ENCODE peak calls at places on chromosomes 6 and 20, in seven cellular contexts. M, R, X, U, G, T and S are unnamed samples.
A peak's percentile ranks its signal among the peaks of the same experiment; 100 is the strongest.

GRCh38 chr6:95227301-95227700 is 350.0 kb upstream of the MANEA start:
- DNase-seq in T (no peak), X (no peak), R (no peak), G (no peak), U (no peak), M (no peak), S (no peak)

GRCh38 chr6:108904731-108905130 is 56.5 kb downstream of the ARMC2 start:
- DNase-seq in X (no peak), G (no peak), T (no peak), U (no peak), M (no peak), R (no peak), S (no peak)

GRCh38 chr20:49286689-49287551 is 9.1 kb upstream of the ZNFX1 start:
- DNase-seq in R (no peak), T (no peak), M (no peak), U (no peak), X (peak; percentile 64), G (no peak), S (no peak)

GRCh38 chr6:113137411-113137810 is 719.7 kb upstream of the MARCKS start:
- DNase-seq in T (no peak), X (no peak), U (peak; percentile 8), G (no peak), M (no peak), R (no peak), S (no peak)

GRCh38 chr6:53369876-53370515 is 21.2 kb upstream of the ELOVL5 start:
- DNase-seq in U (no peak), M (no peak), T (no peak), X (no peak), R (no peak), G (no peak), S (no peak)

GRCh38 chr20:373171-373890 is 7.2 kb upstream of the TRIB3 start:
- DNase-seq in X (peak; percentile 46), G (no peak), U (peak; percentile 90), R (no peak), T (no peak), M (no peak), S (no peak)

GRCh38 chr20:18103497-18103896 is 34.2 kb upstream of the KAT14 start:
- DNase-seq in X (no peak), R (no peak), G (no peak), U (no peak), M (no peak), T (no peak), S (no peak)

GRCh38 chr20:41499961-41500725 is 118.0 kb downstream of the CHD6 start:
- DNase-seq in T (no peak), G (no peak), U (no peak), R (no peak), M (no peak), X (peak; percentile 22), S (no peak)

GRCh38 chr6:92810913-92811312 is 608.4 kb downstream of the EPHA7 start:
- DNase-seq in T (no peak), U (peak; percentile 62), X (no peak), M (no peak), G (peak; percentile 41), R (no peak), S (no peak)

GRCh38 chr6:139373154-139373927 is 1.1 kb downstream of the CITED2 start:
- DNase-seq in X (peak; percentile 68), T (no peak), R (peak; percentile 32), M (peak; percentile 78), G (peak; percentile 76), U (peak; percentile 57), S (peak; percentile 22)

GRCh38 chr20:59144179-59144830 is 19.3 kb upstream of the ZNF831 start:
- DNase-seq in G (no peak), R (no peak), X (no peak), U (no peak), M (no peak), T (no peak), S (no peak)

GRCh38 chr6:130937942-130938604 is 110.9 kb downstream of the SMLR1 start:
- DNase-seq in X (peak; percentile 81), R (no peak), G (no peak), U (no peak), T (no peak), M (no peak), S (no peak)

GRCh38 chr6:148450866-148451265 is 108.2 kb downstream of the SASH1 start:
- DNase-seq in M (no peak), U (no peak), X (no peak), T (no peak), R (no peak), G (no peak), S (no peak)

GRCh38 chr6:19311786-19312185 is 525.4 kb upstream of the ID4 start:
- DNase-seq in G (no peak), U (no peak), T (no peak), M (no peak), X (no peak), R (no peak), S (no peak)

GRCh38 chr6:68740828-68741500 is 105.9 kb downstream of the ADGRB3 start:
- DNase-seq in M (no peak), G (no peak), R (no peak), T (no peak), X (no peak), U (no peak), S (no peak)

GRCh38 chr20:2151805-2152727 is 50.4 kb downstream of the STK35 start:
- DNase-seq in R (no peak), U (peak; percentile 59), M (no peak), G (no peak), T (no peak), X (no peak), S (no peak)

GRCh38 chr20:9600562-9600961 is 86.2 kb downstream of the LAMP5 start:
- DNase-seq in R (no peak), X (no peak), G (no peak), M (no peak), U (no peak), T (no peak), S (no peak)

GRCh38 chr6:13375360-13375878 is 47.1 kb upstream of the TBC1D7 start:
- DNase-seq in X (no peak), T (no peak), M (no peak), U (no peak), R (no peak), G (no peak), S (no peak)

GRCh38 chr20:258963-259362 is 1.4 kb downstream of the DEFB132 start:
- DNase-seq in T (no peak), R (no peak), X (peak; percentile 19), G (no peak), U (peak; percentile 26), M (no peak), S (no peak)

GRCh38 chr20:53597521-53598120 is 4.0 kb upstream of the ZNF217 start:
- DNase-seq in U (no peak), T (no peak), M (no peak), G (no peak), R (no peak), X (no peak), S (no peak)

GRCh38 chr6:62150048-62150663 is 135.9 kb downstream of the KHDRBS2 start:
- DNase-seq in U (peak; percentile 23), T (no peak), X (peak; percentile 2), R (no peak), M (no peak), G (peak; percentile 9), S (no peak)

GRCh38 chr6:166206510-166207389 is 39.1 kb upstream of the TBXT start:
- DNase-seq in M (no peak), T (no peak), X (no peak), U (no peak), G (peak; percentile 68), R (no peak), S (no peak)

GRCh38 chr6:166204852-166205650 is 37.4 kb upstream of the TBXT start:
- DNase-seq in G (no peak), U (no peak), M (no peak), T (no peak), R (no peak), X (no peak), S (no peak)

GRCh38 chr6:166203641-166204222 is 36.1 kb upstream of the TBXT start:
- DNase-seq in X (no peak), T (no peak), M (no peak), U (no peak), R (no peak), G (no peak), S (no peak)

GRCh38 chr6:166203003-166203640 is 35.5 kb upstream of the TBXT start:
- DNase-seq in T (no peak), M (no peak), G (no peak), X (no peak), U (no peak), R (no peak), S (no peak)

DNA sequence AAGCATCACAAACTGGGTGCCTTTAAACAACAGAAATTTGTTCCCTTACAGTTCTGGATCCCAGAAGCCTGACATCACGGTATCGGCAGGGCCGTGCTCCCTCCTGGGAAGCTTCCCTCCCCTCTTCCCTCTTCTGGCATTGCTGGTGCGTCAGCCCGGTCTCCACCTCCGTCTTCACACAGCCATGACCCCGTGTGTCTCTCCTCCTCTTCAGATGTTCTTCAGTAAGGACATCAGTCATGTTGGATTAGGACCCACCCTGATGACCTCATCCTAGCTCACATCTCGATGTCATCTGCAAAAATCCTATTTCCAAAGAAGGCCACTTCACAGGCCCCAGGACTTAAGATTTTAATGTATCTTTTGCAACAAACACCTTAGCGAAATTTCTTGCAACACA is 38.4 kb upstream of the TBXT start:
- DNase-seq in G (no peak), T (no peak), R (no peak), X (no peak), M (no peak), U (no peak), S (no peak)
- H3K4me1 ChIP-seq in G (peaks cover 28% of the 10 kb centered on the region), T (no peaks in the 10 kb centered on the region), R (no peaks in the 10 kb centered on the region), X (no peaks in the 10 kb centered on the region), M (no peaks in the 10 kb centered on the region), U (no peaks in the 10 kb centered on the region), S (no peaks in the 10 kb centered on the region)

DNA sequence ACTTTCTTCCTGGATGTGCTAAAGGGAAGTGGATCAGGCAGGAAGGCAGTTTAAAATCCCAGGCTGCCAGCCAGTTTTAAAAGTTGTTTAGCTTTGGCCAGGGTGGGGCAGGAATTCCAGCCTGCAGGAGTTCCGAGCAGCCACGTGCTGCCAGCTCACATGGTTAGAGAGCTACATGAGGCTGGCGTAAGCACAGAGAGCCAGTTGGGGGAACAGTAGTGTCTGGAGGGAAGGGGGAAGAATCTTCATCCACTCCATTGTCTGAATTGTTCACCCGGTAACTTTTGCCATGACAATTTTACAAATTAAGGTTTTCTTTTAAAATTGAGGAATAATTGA is 12.0 kb downstream of the CDC25B start:
- DNase-seq in T (no peak), X (no peak), R (peak; percentile 80), M (no peak), U (peak; percentile 98), G (no peak), S (peak; percentile 93)
- H3K4me3 ChIP-seq in T (no peak overlapping the region), X (no peak overlapping the region), R (no peak overlapping the region), M (no peak overlapping the region), U (no peak overlapping the region), G (no peak overlapping the region), S (no peak overlapping the region)

GRCh38 chr20:6671829-6672228 is 95.7 kb upstream of the BMP2 start:
- DNase-seq in G (no peak), M (no peak), X (no peak), R (no peak), U (no peak), T (no peak), S (no peak)
- H3K27ac ChIP-seq in G (no peak overlapping the region), M (no peak overlapping the region), X (no peak overlapping the region), R (no peak overlapping the region), U (no peak overlapping the region), T (no peak overlapping the region), S (no peak overlapping the region)

DNA sequence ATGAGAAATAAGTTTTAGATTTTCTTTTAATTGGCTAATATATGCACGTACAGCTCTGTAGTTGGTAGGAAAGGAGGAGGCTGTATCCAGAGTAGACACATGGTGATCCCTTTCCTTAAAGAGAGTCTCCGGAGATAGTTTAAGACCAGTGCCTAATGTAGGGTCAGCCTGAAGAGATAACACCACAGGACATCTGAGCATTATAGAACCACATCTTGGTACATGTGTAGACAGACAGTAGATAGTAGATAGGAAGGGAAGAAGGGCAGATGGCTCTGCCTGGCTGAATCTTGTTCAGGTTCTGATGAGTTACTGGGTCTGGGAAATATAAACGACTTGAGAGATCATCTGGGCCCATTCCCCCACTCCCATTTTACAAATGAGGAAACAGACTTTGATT is 18.5 kb downstream of the CHMP4B start:
- DNase-seq in X (no peak), R (no peak), U (no peak), G (no peak), T (no peak), M (no peak), S (no peak)
- H3K4me1 ChIP-seq in X (peaks cover 16% of the 10 kb centered on the region), R (no peaks in the 10 kb centered on the region), U (peaks cover 5% of the 10 kb centered on the region), G (no peaks in the 10 kb centered on the region), T (peaks cover 90% of the 10 kb centered on the region), M (peaks cover 38% of the 10 kb centered on the region), S (peaks cover 3% of the 10 kb centered on the region)